ENCODE peak calls at places on chromosomes 1 and 21, in five cellular contexts. E is activated CD8-positive, alpha-beta T cell treated with anti-CD3 and anti-CD28 coated beads, Interleukin-2, amount 10 ng/mL, durations not matched to agents 7 days and 5 days; C is NCI-H1105; Z is cardiac muscle cell; N is astrocyte of the spinal cord. Y is an unnamed sample.

GRCh38 chr1:55943721-55944435 is 635.5 kb downstream of the PLPP3 start:
- DNase-seq in C (no peak), N (no peak), Z (no peak), E (no peak), Y (no peak)

GRCh38 chr1:41580520-41581172 is 96.2 kb upstream of the EDN2 start:
- DNase-seq in C (no peak), Z (no peak), N (no peak), E (no peak), Y (no peak)

GRCh38 chr1:87600070-87600469 is 271.4 kb downstream of the LMO4 start:
- DNase-seq in E (no peak), C (no peak), N (no peak), Z (no peak), Y (no peak)

GRCh38 chr1:29805896-29806160 is 569.5 kb downstream of the PTPRU start:
- DNase-seq in C (no peak), Z (no peak), E (no peak), N (no peak), Y (no peak)

GRCh38 chr1:156021087-156021416 is 301 bp upstream of the SSR2 start:
- DNase-seq in Z (no peak), E (no peak), N (no peak), C (no peak), Y (no peak)

GRCh38 chr1:18734461-18735368 is 104.1 kb downstream of the PAX7 start:
- DNase-seq in E (no peak), Z (no peak), C (no peak), N (no peak), Y (no peak)

GRCh38 chr21:46322351-46323226 is 1.1 kb downstream of the C21orf58 start:
- DNase-seq in N (peak), C (no peak), E (peak), Z (peak), Y (no peak)

GRCh38 chr1:67323087-67323486 is 15.4 kb downstream of the IL12RB2 start:
- DNase-seq in C (no peak), E (no peak), Z (no peak), N (no peak), Y (no peak)

GRCh38 chr1:72481420-72481819 is 199.1 kb upstream of the NEGR1 start:
- DNase-seq in C (no peak), Z (no peak), N (no peak), E (no peak), Y (no peak)

GRCh38 chr21:41610042-41610839 is 102.3 kb upstream of the TMPRSS2 start:
- DNase-seq in N (peak), E (peak), Z (peak), C (peak), Y (no peak)

GRCh38 chr1:65983500-65983899 is 190.8 kb downstream of the PDE4B start:
- DNase-seq in Z (no peak), E (no peak), N (no peak), C (no peak), Y (no peak)

GRCh38 chr1:143665606-143666005 is 306.2 kb downstream of the FAM72C start:
- DNase-seq in C (no peak), Z (no peak), E (no peak), N (no peak), Y (no peak)

Y was measured in stimulated activated CD4-positive, alpha-beta T cell treated with anti-CD3 and anti-CD28 coated beads, Interleukin-15, amount 100 ng/mL, for 1 hour.